ENCODE peak calls at places on chromosome X, in eight cellular contexts. F is HFF-Myc; T is activated T-cell treated with anti-CD3 and anti-CD28 coated beads, Interleukin-2, amount 50 U/mL, for 72 hours; U is A172; N is KBM-7; O is left ventricle myocardium inferior; D is astrocyte; P is astrocyte of the spinal cord. R is an unnamed sample.
A peak's percentile ranks its signal among the peaks of the same experiment; 100 is the strongest.

GRCh38 chrX:137432609-137433008 is 133.3 kb upstream of the ZIC3 start:
- DNase-seq in N (peak; percentile 47), T (peak; percentile 11), O (no peak), U (no peak), F (no peak), P (peak; percentile 6), D (no peak), R (no peak)

GRCh38 chrX:15854080-15854655 is 445 bp downstream of the AP1S2 start:
- DNase-seq in D (no peak), P (no peak), F (no peak), U (peak; percentile 38), O (peak; percentile 57), T (peak; percentile 57), N (peak; percentile 51), R (peak; percentile 48)

GRCh38 chrX:1462596-1463251 is 10.0 kb upstream of the ASMTL start:
- DNase-seq in F (no peak), O (no peak), N (no peak), D (peak; percentile 87), U (peak; percentile 88), T (peak; percentile 76), P (peak; percentile 78), R (no peak)

GRCh38 chrX:153903238-153903980 is 1.1 kb upstream of the AVPR2 start:
- DNase-seq in U (no peak), D (no peak), N (peak; percentile 53), P (no peak), O (no peak), T (no peak), F (no peak), R (no peak)

GRCh38 chrX:130340271-130340670 is 552 bp downstream of the SLC25A14 start:
- DNase-seq in O (no peak), P (no peak), N (no peak), F (no peak), U (no peak), T (no peak), D (no peak), R (no peak)

GRCh38 chrX:72572248-72573157 is at the start of gene HDAC8:
- DNase-seq in P (peak; percentile 90), T (peak; percentile 53), O (peak; percentile 63), F (peak; percentile 50), N (peak; percentile 91), U (peak; percentile 67), D (peak; percentile 77), R (peak; percentile 57)

GRCh38 chrX:68261060-68261672 is 172.1 kb downstream of the OPHN1 start:
- DNase-seq in P (peak; percentile 39), D (peak; percentile 36), T (no peak), F (no peak), N (peak; percentile 45), O (no peak), U (peak; percentile 8), R (no peak)

GRCh38 chrX:124098089-124098488 is 136.6 kb downstream of the STAG2 start:
- DNase-seq in F (peak; percentile 3), N (peak; percentile 28), O (no peak), P (peak; percentile 35), T (no peak), D (peak; percentile 24), U (peak; percentile 15), R (no peak)

GRCh38 chrX:43121637-43122036 is 343.7 kb upstream of the PPP1R2C start:
- DNase-seq in F (no peak), D (no peak), O (no peak), P (no peak), T (no peak), N (peak; percentile 2), U (no peak), R (no peak)

GRCh38 chrX:46979340-46979739 is 67.1 kb downstream of the JADE3 start:
- DNase-seq in T (no peak), P (peak; percentile 73), N (no peak), D (peak; percentile 59), F (no peak), U (peak; percentile 43), O (no peak), R (no peak)

GRCh38 chrX:12965390-12965940 is 9.4 kb upstream of the TMSB4X start:
- DNase-seq in D (no peak), N (no peak), O (no peak), U (no peak), P (no peak), T (no peak), F (no peak), R (no peak)

GRCh38 chrX:10326578-10326977 is 169.8 kb downstream of the CLCN4 start:
- DNase-seq in O (no peak), T (no peak), U (peak; percentile 55), F (peak; percentile 14), N (peak; percentile 16), P (no peak), D (no peak), R (no peak)

GRCh38 chrX:100731441-100732281 is at the start of gene SYTL4:
- DNase-seq in O (peak; percentile 23), U (no peak), P (no peak), N (peak; percentile 51), T (no peak), F (no peak), D (no peak), R (peak; percentile 29)

GRCh38 chrX:150546711-150547153 is 21.7 kb upstream of the MTM1 start:
- DNase-seq in D (no peak), U (peak; percentile 7), F (no peak), N (peak; percentile 37), O (no peak), P (no peak), T (peak; percentile 21), R (no peak)

GRCh38 chrX:116318672-116319071 is 117.7 kb upstream of the SLC6A14 start:
- DNase-seq in D (no peak), U (no peak), N (no peak), F (no peak), P (peak; percentile 17), O (no peak), T (no peak), R (no peak)

GRCh38 chrX:103817502-103817901 is 14.6 kb downstream of the RAB9B start:
- DNase-seq in T (peak; percentile 41), P (peak; percentile 49), U (peak; percentile 21), D (no peak), F (peak; percentile 25), O (no peak), N (peak; percentile 71), R (peak; percentile 6)

GRCh38 chrX:39480966-39481365 is 616.8 kb downstream of the BCOR start:
- DNase-seq in D (no peak), O (no peak), P (no peak), F (no peak), U (no peak), T (no peak), N (no peak), R (no peak)

GRCh38 chrX:66633541-66633940 is 5.3 kb downstream of the EDA2R start:
- DNase-seq in P (peak; percentile 65), U (peak; percentile 55), N (no peak), F (no peak), D (peak; percentile 85), O (no peak), T (no peak), R (no peak)

GRCh38 chrX:131923614-131924250 is 99.4 kb upstream of the STK26 start:
- DNase-seq in D (no peak), T (no peak), O (no peak), U (no peak), N (no peak), F (no peak), P (no peak), R (no peak)

GRCh38 chrX:132086717-132087116 is 41.1 kb downstream of the FRMD7 start:
- DNase-seq in F (no peak), T (no peak), N (no peak), U (peak; percentile 6), P (no peak), O (no peak), D (peak; percentile 6), R (no peak)

GRCh38 chrX:2719774-2720447 is 28.8 kb downstream of the CD99 start:
- DNase-seq in P (no peak), T (no peak), F (no peak), N (no peak), O (no peak), U (no peak), D (no peak), R (no peak)

GRCh38 chrX:22338740-22339139 is 66.0 kb downstream of the CBLL2 start:
- DNase-seq in D (peak; percentile 56), U (no peak), F (no peak), N (no peak), T (no peak), P (peak; percentile 13), O (no peak), R (no peak)

GRCh38 chrX:8323356-8323755 is 141.3 kb upstream of the VCX3B start:
- DNase-seq in D (no peak), F (no peak), T (no peak), O (no peak), N (no peak), P (no peak), U (no peak), R (no peak)

GRCh38 chrX:119622356-119623232 is 16.4 kb upstream of the NKRF start:
- DNase-seq in F (no peak), U (peak; percentile 22), D (peak; percentile 64), T (no peak), P (peak; percentile 85), O (peak; percentile 37), N (no peak), R (peak; percentile 16)

R was measured in heart right ventricle.